ENCODE peak calls at places on chromosome 9, in four cellular contexts. W, V, Z and H are unnamed samples.

GRCh38 chr9:126971261-126971660 is 56.7 kb downstream of the RALGPS1 start:
- DNase-seq in Z (no peak), V (no peak), W (no peak), H (no peak)

GRCh38 chr9:128724744-128725211 is 851 bp upstream of the ZDHHC12 start:
- DNase-seq in W (peak; percentile 75), Z (peak; percentile 40), V (peak; percentile 89), H (no peak)

GRCh38 chr9:135468866-135469521 is 10.6 kb upstream of the PPP1R26 start:
- DNase-seq in Z (no peak), W (no peak), V (peak; percentile 85), H (no peak)

GRCh38 chr9:19049872-19050636 is 827 bp downstream of the RRAGA start:
- DNase-seq in V (peak; percentile 65), W (no peak), Z (peak; percentile 10), H (peak; percentile 4)

GRCh38 chr9:107090218-107090617 is 192.9 kb upstream of the RAD23B start:
- DNase-seq in W (no peak), V (no peak), Z (no peak), H (no peak)

GRCh38 chr9:1047605-1048235 is 2.4 kb upstream of the DMRT2 start:
- DNase-seq in W (no peak), V (no peak), Z (no peak), H (no peak)

GRCh38 chr9:125815568-125815967 is 68.4 kb downstream of the PBX3 start:
- DNase-seq in Z (no peak), V (peak; percentile 58), W (no peak), H (no peak)

GRCh38 chr9:90433398-90433890 is 209.2 kb downstream of the DIRAS2 start:
- DNase-seq in V (no peak), W (no peak), Z (no peak), H (peak; percentile 75)

GRCh38 chr9:34322899-34323591 is 6.0 kb downstream of the KIF24 start:
- DNase-seq in Z (no peak), W (no peak), V (no peak), H (no peak)

GRCh38 chr9:114720296-114720695 is 38.3 kb upstream of the TEX48 start:
- DNase-seq in V (no peak), Z (no peak), W (no peak), H (no peak)

GRCh38 chr9:136191549-136192286 is 13.2 kb downstream of the LHX3 start:
- DNase-seq in W (no peak), V (no peak), Z (no peak), H (no peak)

GRCh38 chr9:124045830-124046177 is 34.2 kb downstream of the LHX2 start:
- DNase-seq in Z (no peak), V (no peak), W (no peak), H (no peak)

GRCh38 chr9:120919639-120920494 is 6.7 kb downstream of the TRAF1 start:
- DNase-seq in Z (no peak), W (no peak), V (no peak), H (no peak)

GRCh38 chr9:88953401-88954029 is 37.8 kb upstream of the S1PR3 start:
- DNase-seq in W (no peak), Z (no peak), V (peak; percentile 78), H (no peak)

GRCh38 chr9:81833563-81834345 is 94.5 kb upstream of the SPATA31D4 start:
- DNase-seq in W (no peak), Z (no peak), V (no peak), H (no peak)